ENCODE peak calls at places on chromosomes 1 and 21, in four cellular contexts. Z is K562, P is GM12878, D is HepG2. L is an unnamed sample.

GRCh38 chr1:160704250-160704649 is 7.4 kb downstream of the CD48 start:
- DNase-seq in Z (no peak), P (no peak), D (no peak), L (no peak)

GRCh38 chr1:178928985-178929384 is 58.1 kb upstream of the ANGPTL1 start:
- DNase-seq in Z (no peak), P (no peak), D (no peak), L (no peak)

GRCh38 chr1:243924188-243924587 is 74.1 kb upstream of the AKT3 start:
- DNase-seq in Z (no peak), P (no peak), D (no peak), L (no peak)

GRCh38 chr1:118077331-118078055 is 107.5 kb downstream of the SPAG17 start:
- DNase-seq in Z (no peak), P (no peak), D (peak; percentile 15), L (peak; percentile 29)

GRCh38 chr1:116497660-116498059 is 73.2 kb downstream of the CD58 start:
- DNase-seq in Z (peak; percentile 37), P (no peak), D (no peak), L (no peak)

GRCh38 chr1:200708161-200708560 is 30.5 kb upstream of the CAMSAP2 start:
- DNase-seq in Z (no peak), P (no peak), D (no peak), L (no peak)

GRCh38 chr21:32771134-32771523 is 426 bp downstream of the PAXBP1 start:
- DNase-seq in Z (peak; percentile 84), P (no peak), D (peak; percentile 33), L (peak; percentile 65)

GRCh38 chr1:103416681-103417318 is 108.7 kb upstream of the RNPC3 start:
- DNase-seq in Z (no peak), P (no peak), D (no peak), L (no peak)

GRCh38 chr1:20380616-20381035 is 90.0 kb downstream of the VWA5B1 start:
- DNase-seq in Z (no peak), P (no peak), D (no peak), L (no peak)

GRCh38 chr1:214568328-214568727 is 16.9 kb upstream of the PTPN14 start:
- DNase-seq in Z (no peak), P (no peak), D (no peak), L (no peak)

GRCh38 chr1:237901284-237901870 is 10.7 kb upstream of the ZP4 start:
- DNase-seq in Z (peak; percentile 26), P (no peak), D (peak; percentile 1), L (peak; percentile 56)

GRCh38 chr1:42392255-42392654 is 11.7 kb downstream of the RIMKLA start:
- DNase-seq in Z (no peak), P (no peak), D (no peak), L (no peak)

GRCh38 chr1:38026592-38027200 is 14.2 kb downstream of the UTP11 start:
- DNase-seq in Z (no peak), P (no peak), D (no peak), L (peak; percentile 55)

GRCh38 chr1:27011976-27012563 is 580 bp downstream of the TENT5B start:
- DNase-seq in Z (no peak), P (no peak), D (no peak), L (no peak)

GRCh38 chr1:20281801-20282200 is 8.9 kb upstream of the VWA5B1 start:
- DNase-seq in Z (no peak), P (no peak), D (no peak), L (no peak)

GRCh38 chr1:22731924-22732522 is 21.4 kb downstream of the EPHB2 start:
- DNase-seq in Z (no peak), P (no peak), D (no peak), L (peak; percentile 35)

GRCh38 chr1:145961425-145962156 is 2.8 kb downstream of the ANKRD34A start:
- DNase-seq in Z (peak; percentile 37), P (no peak), D (no peak), L (no peak)

GRCh38 chr1:27575861-27576331 is 28.0 kb downstream of the AHDC1 start:
- DNase-seq in Z (peak; percentile 69), P (no peak), D (peak; percentile 40), L (peak; percentile 53)

GRCh38 chr1:7506677-7507619 is 264.1 kb upstream of the VAMP3 start:
- DNase-seq in Z (no peak), P (no peak), D (no peak), L (no peak)

GRCh38 chr1:189103956-189104355 is 1373.7 kb downstream of the BRINP3 start:
- DNase-seq in Z (no peak), P (no peak), D (no peak), L (no peak)

GRCh38 chr1:236978740-236979139 is 25.5 kb downstream of the MT1HL1 start:
- DNase-seq in Z (no peak), P (no peak), D (no peak), L (no peak)

GRCh38 chr1:87058343-87058649 is 143.9 kb downstream of the HS2ST1 start:
- DNase-seq in Z (no peak), P (no peak), D (no peak), L (no peak)

DNA sequence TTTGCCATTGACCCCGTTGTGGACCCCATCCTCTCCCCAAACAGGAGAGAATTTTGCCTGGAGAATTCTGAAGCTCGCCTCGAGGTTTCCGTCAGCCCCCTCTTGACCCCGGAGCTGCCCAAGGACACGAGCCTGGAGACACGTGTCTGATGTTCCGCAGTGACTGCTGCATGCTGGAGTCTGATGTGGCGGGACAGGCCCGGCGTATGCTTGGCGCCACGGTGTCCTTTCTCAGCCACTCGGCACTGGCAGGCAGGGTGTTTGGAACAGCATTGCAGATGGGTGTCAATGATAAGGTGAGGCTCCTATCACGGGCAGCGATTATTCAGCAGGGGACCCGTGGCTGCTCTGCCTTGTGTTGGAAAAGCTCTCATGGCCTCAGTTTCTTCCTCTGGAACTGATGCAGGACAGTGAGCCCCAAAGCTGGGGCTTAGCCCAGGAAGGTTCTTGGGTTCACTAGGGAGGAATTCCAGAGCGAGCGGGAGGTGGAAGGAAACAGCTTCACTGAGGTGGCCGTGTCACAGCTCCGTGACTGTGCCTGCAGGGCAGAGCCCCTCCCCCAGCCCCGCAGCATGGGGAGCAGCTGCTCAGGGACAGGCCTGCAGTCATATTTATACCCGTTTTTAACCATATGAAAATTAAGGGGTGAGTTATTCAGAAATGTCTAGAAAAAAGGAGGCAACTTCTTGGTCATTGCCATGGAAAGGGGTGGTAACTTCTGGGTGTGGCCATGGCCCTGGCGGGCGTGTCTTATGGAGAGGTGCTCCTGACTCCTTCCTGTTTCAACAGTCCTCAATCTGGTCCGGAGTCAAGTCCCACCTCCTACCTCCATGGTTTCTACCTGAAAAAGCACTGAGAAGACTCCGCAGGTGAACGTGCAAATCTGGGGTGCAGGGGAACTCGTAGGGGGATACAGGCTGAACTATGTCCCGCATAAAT is 123.4 kb downstream of the SIK1 start:
- DNase-seq in Z (peak; percentile 67), P (no peak), D (no peak), L (no peak)
- TF ChIP-seq FOXM1 in Z (no peak), P (no peak), D (no peak), L (no peak)

GRCh38 chr1:219119839-219120238 is 53.8 kb upstream of the LYPLAL1 start:
- DNase-seq in Z (no peak), P (no peak), D (no peak), L (no peak)

GRCh38 chr1:219124163-219124562 is 49.5 kb upstream of the LYPLAL1 start:
- DNase-seq in Z (no peak), P (no peak), D (no peak), L (no peak)

GRCh38 chr1:219123041-219123440 is 50.6 kb upstream of the LYPLAL1 start:
- DNase-seq in Z (no peak), P (no peak), D (no peak), L (no peak)

GRCh38 chr1:219121634-219122033 is 52.0 kb upstream of the LYPLAL1 start:
- DNase-seq in Z (no peak), P (no peak), D (no peak), L (no peak)

DNA sequence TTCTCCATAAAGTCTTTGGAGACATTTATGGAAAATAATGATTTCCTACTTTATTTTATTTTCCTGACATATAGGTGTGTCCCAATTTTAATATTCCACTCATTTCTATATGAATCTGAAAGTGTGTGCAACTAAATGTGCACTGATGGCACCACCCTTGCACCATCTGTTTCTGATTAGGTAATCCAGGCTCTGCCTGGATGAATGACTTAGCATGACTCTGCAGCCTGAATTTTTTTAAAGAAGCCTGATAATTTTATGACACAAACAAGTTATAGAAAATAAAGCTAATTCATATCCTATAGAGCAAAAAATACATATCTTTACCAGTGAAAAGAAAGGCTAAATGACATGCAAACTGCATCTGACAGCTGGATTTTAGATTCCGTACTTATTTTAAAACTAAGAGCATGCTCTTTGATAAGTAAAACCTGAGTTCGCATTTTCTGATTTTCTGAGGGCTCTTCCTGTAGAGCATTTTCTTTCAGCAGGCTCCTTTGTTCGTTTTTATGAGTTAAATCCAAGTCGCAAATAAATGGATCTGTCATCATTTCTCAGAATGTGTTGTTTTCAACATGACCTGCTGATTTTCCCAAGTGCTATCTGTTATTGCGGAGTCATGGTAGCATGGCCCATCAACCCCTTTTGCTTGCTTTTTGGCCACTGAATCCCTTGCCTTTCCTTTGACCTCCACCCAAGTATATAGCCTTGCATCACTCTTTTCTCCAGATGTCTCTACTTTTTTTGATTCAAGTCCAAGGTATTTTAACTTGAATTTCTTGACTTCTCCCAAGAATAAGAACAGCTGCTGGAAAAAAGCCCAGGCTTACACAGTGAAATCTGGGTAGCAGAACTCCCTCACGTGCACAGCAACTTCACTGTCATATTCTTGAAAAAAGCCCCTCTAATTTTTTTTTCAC is 52.8 kb upstream of the LYPLAL1 start:
- DNase-seq in Z (peak; percentile 65), P (no peak), D (no peak), L (no peak)
- TF ChIP-seq BHLHE40 in Z (peak; percentile 86), P (no peak), D (no peak), L (no peak)

DNA sequence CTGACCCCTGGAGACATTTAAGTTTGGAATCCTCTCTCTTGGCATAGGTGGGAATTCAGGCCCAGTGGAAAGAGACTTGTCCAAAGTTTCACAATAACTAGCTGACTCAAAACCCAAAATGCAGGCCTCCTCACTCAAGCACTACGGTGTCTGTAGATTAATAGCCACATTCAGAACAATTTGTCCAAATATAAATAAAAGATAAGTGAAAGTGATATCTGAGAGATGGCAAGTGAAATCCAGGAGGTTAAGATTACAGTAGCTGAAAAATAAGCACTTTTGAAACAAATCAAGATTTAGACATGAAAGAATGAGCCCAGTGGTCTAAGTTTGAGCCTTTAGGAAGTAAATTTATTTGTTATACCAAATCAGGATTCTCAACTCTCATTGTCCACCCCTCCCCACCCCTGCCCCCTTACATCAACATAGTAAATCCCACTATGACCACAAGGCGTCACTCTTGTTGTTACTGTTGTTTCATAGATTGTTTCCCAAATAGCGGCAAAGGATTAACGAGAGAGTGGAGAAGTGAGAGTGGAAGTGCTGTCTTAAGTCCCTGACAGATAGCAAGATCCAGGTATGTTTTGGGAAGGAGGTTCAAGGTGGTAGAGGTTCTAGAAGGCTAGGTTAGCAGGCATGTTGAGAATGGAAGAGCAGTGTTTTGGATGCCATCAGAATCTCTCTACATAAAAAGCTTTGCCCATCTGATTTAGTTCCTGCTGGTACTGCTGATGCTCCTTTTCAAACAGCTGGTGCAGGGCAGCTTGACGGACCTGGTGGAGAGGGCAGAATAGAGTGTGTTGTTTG is 7.1 kb upstream of the TPM3 start:
- DNase-seq in Z (peak; percentile 77), P (no peak), D (peak; percentile 71), L (peak; percentile 67)
- TF ChIP-seq FOXM1 in Z (no peak), P (no peak), D (no peak), L (no peak)

DNA sequence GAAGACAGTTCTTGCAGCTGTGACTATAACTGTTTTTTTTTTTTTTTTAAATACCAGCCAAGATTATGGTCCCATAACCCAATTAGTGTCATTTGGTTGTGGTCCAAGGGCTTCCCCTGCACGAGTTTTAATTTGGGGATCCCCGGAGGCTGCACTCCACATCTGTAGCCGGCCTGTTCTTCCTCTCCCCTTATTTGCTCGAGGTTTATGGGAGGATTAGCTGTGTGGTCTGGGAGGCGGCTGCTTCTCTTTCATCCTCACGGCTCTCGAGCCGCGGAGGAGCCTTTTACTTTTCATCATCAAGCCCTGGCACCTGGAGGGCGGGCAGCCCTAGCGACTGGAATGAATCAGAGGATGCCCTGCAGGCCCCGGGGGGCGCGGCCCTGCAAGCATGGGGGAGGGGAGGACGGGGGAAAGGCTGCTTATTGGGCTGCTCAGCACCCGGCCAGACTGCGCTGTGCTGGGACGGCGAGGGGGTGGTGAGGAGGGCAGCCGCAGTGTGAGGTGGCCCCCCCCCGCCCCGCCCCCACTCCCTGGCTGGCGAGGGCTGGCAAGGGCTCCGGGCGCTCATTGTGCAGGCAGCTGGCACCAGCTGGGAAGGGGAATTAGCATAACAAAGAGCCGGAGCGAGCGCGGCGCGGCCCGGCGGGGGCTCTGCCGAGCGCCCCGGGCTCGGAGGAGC is 18.5 kb downstream of the SERTAD4 start:
- DNase-seq in Z (no peak), P (no peak), D (no peak), L (peak; percentile 55)
- TF ChIP-seq BHLHE40 in Z (no peak), P (peak; percentile 52), D (no peak), L (no peak)